ENCODE peak calls at places on chromosomes 5 and 9, in five cellular contexts. One of them, this sample, is unnamed.
A peak's percentile ranks its signal among the peaks of the same experiment; 100 is the strongest.

GRCh38 chr5:93583799-93584530 is 943 bp downstream of the NR2F1 start:
- DNase-seq in K562: no peak
- DNase-seq in GM12878: no peak
- DNase-seq in HepG2: peak; percentile 32
- DNase-seq in SK-N-SH: peak; percentile 81
- DNase-seq in this sample: no peak

GRCh38 chr9:90921104-90921503 is 119.5 kb downstream of the SYK start:
- DNase-seq in K562: no peak
- DNase-seq in SK-N-SH: peak; percentile 48
- DNase-seq in GM12878: no peak
- DNase-seq in HepG2: no peak
- DNase-seq in this sample: no peak

GRCh38 chr5:31853398-31854135 is 214.6 kb downstream of the PDZD2 start:
- DNase-seq in K562: no peak
- DNase-seq in HepG2: no peak
- DNase-seq in GM12878: no peak
- DNase-seq in SK-N-SH: no peak
- DNase-seq in this sample: no peak

GRCh38 chr9:112642126-112642525 is 75.8 kb downstream of the INIP start:
- DNase-seq in GM12878: no peak
- DNase-seq in SK-N-SH: no peak
- DNase-seq in HepG2: no peak
- DNase-seq in K562: no peak
- DNase-seq in this sample: no peak

GRCh38 chr5:149486726-149487635 is 64.3 kb downstream of the CSNK1A1 start:
- DNase-seq in SK-N-SH: no peak
- DNase-seq in HepG2: peak; percentile 61
- DNase-seq in GM12878: no peak
- DNase-seq in K562: no peak
- DNase-seq in this sample: no peak

GRCh38 chr5:170892201-170892600 is 30.4 kb downstream of the RANBP17 start:
- DNase-seq in SK-N-SH: no peak
- DNase-seq in HepG2: no peak
- DNase-seq in K562: no peak
- DNase-seq in GM12878: no peak
- DNase-seq in this sample: no peak

GRCh38 chr9:109315889-109316640 is 4.8 kb downstream of the EPB41L4B start:
- DNase-seq in K562: no peak
- DNase-seq in HepG2: peak; percentile 34
- DNase-seq in SK-N-SH: no peak
- DNase-seq in GM12878: no peak
- DNase-seq in this sample: no peak

GRCh38 chr5:178651046-178651810 is 24.4 kb upstream of the CLK4 start:
- DNase-seq in GM12878: no peak
- DNase-seq in K562: no peak
- DNase-seq in HepG2: no peak
- DNase-seq in SK-N-SH: no peak
- DNase-seq in this sample: no peak

GRCh38 chr9:120931278-120932085 is 4.9 kb upstream of the TRAF1 start:
- DNase-seq in GM12878: peak; percentile 93
- DNase-seq in SK-N-SH: no peak
- DNase-seq in K562: no peak
- DNase-seq in HepG2: no peak
- DNase-seq in this sample: no peak

GRCh38 chr5:102975457-102976182 is 144.3 kb downstream of the GIN1 start:
- DNase-seq in GM12878: no peak
- DNase-seq in K562: no peak
- DNase-seq in SK-N-SH: no peak
- DNase-seq in HepG2: no peak
- DNase-seq in this sample: no peak

GRCh38 chr5:54517512-54518145 is at the start of gene SNX18:
- DNase-seq in HepG2: peak; percentile 79
- DNase-seq in GM12878: peak; percentile 24
- DNase-seq in K562: peak; percentile 90
- DNase-seq in SK-N-SH: peak; percentile 96
- DNase-seq in this sample: peak; percentile 71
- TF ChIP-seq EP300 in HepG2: peak; percentile 14
- TF ChIP-seq EP300 in GM12878: no peak
- TF ChIP-seq EP300 in K562: peak; percentile 46
- TF ChIP-seq EP300 in SK-N-SH: peak; percentile 35
- TF ChIP-seq EP300 in this sample: no peak

GRCh38 chr5:177425196-177425800 is 1.2 kb upstream of the GRK6 start:
- DNase-seq in HepG2: no peak
- DNase-seq in GM12878: no peak
- DNase-seq in K562: no peak
- DNase-seq in SK-N-SH: no peak
- DNase-seq in this sample: no peak
- TF ChIP-seq YY1 in HepG2: no peak
- TF ChIP-seq YY1 in GM12878: no peak
- TF ChIP-seq YY1 in K562: no peak
- TF ChIP-seq YY1 in SK-N-SH: no peak
- TF ChIP-seq YY1 in this sample: no peak

GRCh38 chr5:124631874-124632550 is 114.4 kb downstream of the ZNF608 start:
- DNase-seq in K562: no peak
- DNase-seq in SK-N-SH: no peak
- DNase-seq in GM12878: no peak
- DNase-seq in HepG2: no peak
- DNase-seq in this sample: no peak
- TF ChIP-seq EP300 in K562: no peak
- TF ChIP-seq EP300 in SK-N-SH: no peak
- TF ChIP-seq EP300 in GM12878: no peak
- TF ChIP-seq EP300 in HepG2: no peak
- TF ChIP-seq EP300 in this sample: no peak

DNA sequence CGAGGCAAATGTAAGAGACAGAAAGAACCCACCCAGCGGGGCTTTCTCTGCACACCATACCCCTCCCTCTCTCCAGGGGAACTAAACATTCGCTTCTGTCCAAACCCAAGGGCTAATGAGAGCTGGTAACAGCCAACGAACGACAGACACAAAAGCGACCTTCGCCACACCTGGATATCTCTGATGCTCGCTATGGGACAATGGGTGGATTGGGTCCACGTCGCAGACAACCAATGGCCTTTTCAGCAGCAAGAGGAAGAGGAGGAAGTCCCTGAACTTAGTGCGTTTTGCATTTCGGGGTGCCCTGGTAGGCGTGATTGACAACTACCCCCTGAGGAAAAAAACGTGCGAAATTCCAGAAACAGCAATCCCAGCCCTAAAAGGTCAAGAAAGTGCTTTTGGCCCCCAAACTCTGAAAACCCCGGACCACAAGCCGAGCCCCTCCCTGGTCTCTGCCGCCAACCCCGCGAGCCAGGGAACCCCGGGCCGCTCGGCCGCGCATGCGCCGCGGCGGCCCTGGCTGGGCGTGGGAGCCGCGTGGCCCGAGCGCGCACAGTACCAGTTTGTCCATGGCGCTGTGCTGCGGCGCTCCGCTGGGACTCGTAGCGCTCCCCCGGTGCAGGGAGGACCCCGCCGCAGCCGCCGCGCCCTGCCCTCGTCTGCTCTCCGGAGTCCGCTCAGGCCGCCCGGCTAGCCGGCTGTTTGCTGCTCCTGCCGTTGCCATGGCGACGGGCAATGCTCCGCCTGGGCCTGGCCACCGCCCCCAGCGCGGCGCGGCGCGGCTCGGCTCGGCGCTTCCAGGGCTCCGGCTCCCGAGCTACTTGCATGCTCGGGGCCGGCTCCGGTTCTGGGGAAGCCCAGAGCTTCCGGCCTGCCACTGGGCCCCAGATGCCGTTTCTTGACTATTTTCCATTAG is 66.9 kb upstream of the DNAH5 start:
- DNase-seq in SK-N-SH: peak; percentile 93
- DNase-seq in HepG2: peak; percentile 78
- DNase-seq in GM12878: no peak
- DNase-seq in K562: peak; percentile 81
- DNase-seq in this sample: peak; percentile 79
- TF ChIP-seq YY1 in SK-N-SH: peak; percentile 18
- TF ChIP-seq YY1 in HepG2: no peak
- TF ChIP-seq YY1 in GM12878: peak; percentile 28
- TF ChIP-seq YY1 in K562: no peak
- TF ChIP-seq YY1 in this sample: no peak

DNA sequence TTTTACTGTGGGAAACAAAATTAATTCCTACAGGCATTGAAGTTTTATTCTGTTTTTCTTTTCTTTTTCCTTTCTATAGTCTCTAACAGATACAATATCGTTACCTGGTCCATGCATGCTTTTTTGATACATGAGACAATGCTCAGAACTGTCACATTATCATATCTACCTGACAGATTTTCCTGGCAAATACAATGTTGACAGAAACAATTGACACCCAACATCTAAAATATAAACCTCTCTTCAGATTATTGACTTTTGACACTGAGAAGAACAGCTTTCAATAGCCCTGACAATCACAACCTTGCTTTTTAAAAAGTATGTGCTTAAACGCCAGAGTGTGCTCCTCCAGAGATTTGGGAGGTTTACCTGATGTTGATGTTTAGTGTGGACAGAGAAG is 2334.6 kb upstream of the WWC1 start:
- DNase-seq in GM12878: no peak
- DNase-seq in HepG2: no peak
- DNase-seq in K562: no peak
- DNase-seq in SK-N-SH: no peak
- DNase-seq in this sample: no peak
- TF ChIP-seq EP300 in GM12878: no peak
- TF ChIP-seq EP300 in HepG2: no peak
- TF ChIP-seq EP300 in K562: no peak
- TF ChIP-seq EP300 in SK-N-SH: no peak
- TF ChIP-seq EP300 in this sample: no peak

This sample was measured in H1.